ENCODE peak calls at places on chromosome 15, in nine cellular contexts. G is Peyer's patch, N is IMR-90, J is PC-9, S is sigmoid colon, Q is prostate gland, M is glutamatergic neuron, C is colonic mucosa, U is gastrocnemius medialis. X is an unnamed sample.

GRCh38 chr15:40803076-40803475 is 3.8 kb upstream of the ZFYVE19 start:
- DNase-seq in G (no peak), N (no peak), J (no peak), S (no peak), Q (no peak), M (no peak), C (no peak), U (no peak), X (no peak)

GRCh38 chr15:39744334-39745103 is 38.1 kb downstream of the FSIP1 start:
- DNase-seq in G (no peak), N (no peak), J (no peak), S (no peak), Q (no peak), M (no peak), C (no peak), U (no peak), X (no peak)

GRCh38 chr15:72319985-72320671 is at the start of gene CELF6:
- DNase-seq in G (peak), N (peak), J (peak), S (peak), Q (peak), M (peak), C (peak), U (peak), X (peak)

GRCh38 chr15:73593278-73594074 is 39.7 kb downstream of the NPTN start:
- DNase-seq in G (no peak), N (peak), J (no peak), S (peak), Q (peak), M (no peak), C (no peak), U (no peak), X (no peak)

GRCh38 chr15:77798151-77798550 is 165.4 kb upstream of the LINGO1 start:
- DNase-seq in G (no peak), N (no peak), J (no peak), S (no peak), Q (peak), M (no peak), C (no peak), U (no peak), X (no peak)

GRCh38 chr15:73352082-73352481 is 16.7 kb downstream of the HCN4 start:
- DNase-seq in G (no peak), N (no peak), J (no peak), S (no peak), Q (no peak), M (no peak), C (no peak), U (no peak), X (no peak)

GRCh38 chr15:24675332-24676144 is at the start of gene NPAP1:
- DNase-seq in G (no peak), N (no peak), J (no peak), S (no peak), Q (no peak), M (no peak), C (no peak), U (no peak), X (no peak)

GRCh38 chr15:81895723-81896122 is 150.1 kb downstream of the MEX3B start:
- DNase-seq in G (no peak), N (peak), J (no peak), S (no peak), Q (no peak), M (no peak), C (no peak), U (no peak), X (no peak)

GRCh38 chr15:67024322-67024997 is 40.9 kb upstream of the SMAD3 start:
- DNase-seq in G (no peak), N (peak), J (peak), S (peak), Q (peak), M (no peak), C (peak), U (peak), X (no peak)

GRCh38 chr15:58037902-58038301 is 27.6 kb downstream of the ALDH1A2 start:
- DNase-seq in G (no peak), N (no peak), J (no peak), S (no peak), Q (no peak), M (no peak), C (no peak), U (no peak), X (no peak)

GRCh38 chr15:71610991-71611720 is 199.2 kb upstream of the NR2E3 start:
- DNase-seq in G (no peak), N (no peak), J (no peak), S (no peak), Q (no peak), M (no peak), C (no peak), U (no peak), X (no peak)

GRCh38 chr15:26051771-26052685 is 188.9 kb upstream of the ATP10A start:
- DNase-seq in G (no peak), N (no peak), J (no peak), S (peak), Q (no peak), M (no peak), C (peak), U (no peak), X (no peak)

GRCh38 chr15:88652456-88653199 is 13.8 kb downstream of the ISG20 start:
- DNase-seq in G (peak), N (no peak), J (no peak), S (peak), Q (no peak), M (no peak), C (no peak), U (no peak), X (no peak)

GRCh38 chr15:41884458-41884857 is 9.4 kb downstream of the SPTBN5 start:
- DNase-seq in G (no peak), N (no peak), J (no peak), S (no peak), Q (no peak), M (no peak), C (no peak), U (no peak), X (no peak)

GRCh38 chr15:41883484-41883825 is 10.4 kb downstream of the SPTBN5 start:
- DNase-seq in G (no peak), N (no peak), J (no peak), S (no peak), Q (no peak), M (no peak), C (no peak), U (no peak), X (no peak)

GRCh38 chr15:41881550-41881924 is 12.3 kb downstream of the SPTBN5 start:
- DNase-seq in G (no peak), N (no peak), J (no peak), S (no peak), Q (no peak), M (no peak), C (no peak), U (no peak), X (no peak)

GRCh38 chr15:41881925-41882688 is 11.7 kb downstream of the SPTBN5 start:
- DNase-seq in G (no peak), N (no peak), J (peak), S (no peak), Q (peak), M (peak), C (peak), U (no peak), X (no peak)

GRCh38 chr15:41882689-41883483 is 11.0 kb downstream of the SPTBN5 start:
- DNase-seq in G (no peak), N (no peak), J (no peak), S (no peak), Q (no peak), M (no peak), C (no peak), U (no peak), X (no peak)
- TF ChIP-seq CTCF in G (no peak), N (no peak), J (no peak), S (no peak), Q (no peak), M (no peak), C (no peak), U (no peak), X (no peak)

GRCh38 chr15:38565287-38565670 is 665 bp upstream of the RASGRP1 start:
- DNase-seq in G (no peak), N (no peak), J (no peak), S (no peak), Q (no peak), M (no peak), C (no peak), U (no peak), X (no peak)

GRCh38 chr15:38562278-38562677 is 2.3 kb downstream of the RASGRP1 start:
- DNase-seq in G (no peak), N (no peak), J (no peak), S (no peak), Q (no peak), M (no peak), C (no peak), U (no peak), X (no peak)

GRCh38 chr15:38560456-38560926 is 4.1 kb downstream of the RASGRP1 start:
- DNase-seq in G (no peak), N (no peak), J (no peak), S (no peak), Q (no peak), M (no peak), C (no peak), U (no peak), X (no peak)

GRCh38 chr15:38563723-38564519 is 693 bp downstream of the RASGRP1 start:
- DNase-seq in G (peak), N (peak), J (peak), S (no peak), Q (peak), M (peak), C (peak), U (peak), X (peak)

DNA sequence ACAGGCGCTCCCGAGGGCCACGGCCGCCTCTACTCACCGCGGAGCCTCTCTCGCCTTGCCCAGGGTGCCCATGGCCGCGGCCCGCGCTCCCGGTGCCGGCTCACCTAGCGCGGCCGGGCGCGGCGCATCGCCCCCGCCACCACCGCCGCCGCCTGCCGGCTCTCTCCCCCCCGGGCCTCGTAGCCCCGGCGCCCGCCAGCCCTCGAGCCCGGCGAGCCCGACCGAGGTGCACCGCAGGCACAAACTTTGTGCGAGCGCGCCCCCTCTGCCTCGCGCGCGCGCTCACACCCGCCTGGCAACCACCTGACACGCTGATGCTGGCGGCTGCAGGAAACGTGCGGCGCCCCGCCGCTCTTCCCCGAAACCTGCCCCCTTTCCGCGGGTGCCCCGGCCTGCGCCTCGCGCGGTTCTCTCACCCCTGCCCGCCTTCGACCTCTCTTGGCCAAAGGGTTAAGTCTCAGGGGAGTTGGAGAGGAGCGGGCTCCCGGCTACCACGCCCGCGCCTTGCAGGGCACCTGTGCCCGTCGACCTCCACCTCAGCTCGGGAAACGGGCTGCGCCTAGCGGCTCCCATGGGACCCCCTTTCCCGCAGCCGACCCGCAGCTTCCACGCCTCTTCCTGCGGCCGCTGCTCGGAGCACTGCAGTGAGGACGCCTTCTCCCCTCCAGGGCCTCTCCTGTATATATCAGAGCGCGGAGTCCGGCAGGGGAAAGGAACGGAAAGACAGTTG is at the start of gene RASGRP1:
- DNase-seq in G (peak), N (peak), J (peak), S (peak), Q (peak), M (peak), C (peak), U (peak), X (peak)
- TF ChIP-seq CTCF in G (no peak), N (peak), J (no peak), S (no peak), Q (no peak), M (no peak), C (no peak), U (no peak), X (no peak)

DNA sequence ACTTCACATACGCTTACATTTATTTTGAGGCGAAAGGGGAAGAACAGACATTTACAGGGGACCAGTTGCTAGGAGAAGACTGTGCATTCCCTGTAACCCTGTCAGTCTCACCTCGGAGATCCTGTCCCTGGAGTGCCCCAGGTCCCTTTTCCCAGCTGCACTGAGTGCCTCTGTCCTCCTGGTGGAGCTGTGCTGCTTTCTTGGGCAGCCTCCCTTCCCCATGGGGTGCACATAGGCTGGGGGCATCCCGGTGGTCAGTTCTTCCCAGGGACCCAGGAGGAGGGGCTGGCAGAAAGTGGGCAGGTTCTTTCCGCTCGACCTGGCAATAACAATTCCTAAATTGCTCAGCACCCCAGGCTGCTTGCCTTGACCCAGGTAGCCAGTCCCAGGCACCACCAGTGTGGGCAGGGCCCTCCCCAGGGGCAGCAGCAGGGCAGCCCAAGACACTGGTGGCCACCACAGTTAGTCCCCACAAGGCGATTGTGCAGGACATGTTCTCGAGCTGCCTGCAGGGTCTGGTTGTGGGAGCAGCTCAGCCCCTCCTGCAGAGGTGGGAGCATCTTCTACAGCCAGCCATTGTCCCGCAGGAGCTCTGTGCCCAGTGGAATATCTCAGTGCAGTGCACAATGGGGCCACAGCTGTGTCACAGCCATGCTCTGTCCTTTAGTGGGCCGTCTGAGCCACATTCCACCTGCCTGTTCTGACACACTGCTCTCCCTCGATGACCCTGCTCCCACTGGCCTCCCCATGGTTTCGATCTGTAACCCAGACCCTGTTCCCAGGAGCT is 36.3 kb downstream of the APBA2 start:
- DNase-seq in G (no peak), N (no peak), J (no peak), S (peak), Q (no peak), M (no peak), C (no peak), U (no peak), X (no peak)
- TF ChIP-seq CTCF in G (no peak), N (peak), J (no peak), S (no peak), Q (no peak), M (no peak), C (no peak), U (no peak), X (no peak)

DNA sequence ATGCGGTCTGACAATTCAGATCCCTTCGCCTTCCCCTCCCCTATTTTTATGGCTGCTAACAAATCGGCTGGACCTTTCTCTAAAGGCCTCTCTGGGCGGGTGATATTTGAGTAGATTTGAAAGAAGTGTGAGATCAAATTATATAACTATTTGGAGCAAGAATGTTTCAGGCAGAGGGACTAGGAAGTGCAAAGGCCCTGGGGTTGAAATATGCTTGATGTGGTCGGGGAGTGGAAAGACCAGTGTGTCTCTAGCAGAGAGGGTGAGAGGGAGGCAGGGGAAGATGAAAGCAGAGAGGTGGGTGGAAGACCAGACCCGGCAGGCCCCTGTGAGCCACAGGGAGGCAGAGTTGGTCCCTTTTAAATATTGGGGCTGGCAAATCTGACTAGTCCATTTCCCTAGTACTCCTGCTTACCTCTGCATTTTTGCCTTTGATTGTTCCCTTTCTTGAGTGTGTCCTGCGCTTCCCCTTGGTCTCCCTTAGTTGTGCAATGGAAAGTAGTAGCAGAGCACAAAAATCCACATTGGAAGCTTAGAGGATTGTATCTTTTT is 32.3 kb downstream of the SLCO3A1 start:
- DNase-seq in G (no peak), N (no peak), J (no peak), S (no peak), Q (no peak), M (no peak), C (no peak), U (no peak), X (no peak)
- TF ChIP-seq CTCF in G (no peak), N (no peak), J (peak), S (no peak), Q (no peak), M (no peak), C (no peak), U (peak), X (no peak)

GRCh38 chr15:27757050-27757449 is 342.1 kb downstream of the OCA2 start:
- DNase-seq in G (no peak), N (no peak), J (no peak), S (no peak), Q (no peak), M (no peak), C (no peak), U (no peak), X (no peak)
- TF ChIP-seq CTCF in G (no peak), N (no peak), J (no peak), S (no peak), Q (no peak), M (no peak), C (no peak), U (no peak), X (no peak)

DNA sequence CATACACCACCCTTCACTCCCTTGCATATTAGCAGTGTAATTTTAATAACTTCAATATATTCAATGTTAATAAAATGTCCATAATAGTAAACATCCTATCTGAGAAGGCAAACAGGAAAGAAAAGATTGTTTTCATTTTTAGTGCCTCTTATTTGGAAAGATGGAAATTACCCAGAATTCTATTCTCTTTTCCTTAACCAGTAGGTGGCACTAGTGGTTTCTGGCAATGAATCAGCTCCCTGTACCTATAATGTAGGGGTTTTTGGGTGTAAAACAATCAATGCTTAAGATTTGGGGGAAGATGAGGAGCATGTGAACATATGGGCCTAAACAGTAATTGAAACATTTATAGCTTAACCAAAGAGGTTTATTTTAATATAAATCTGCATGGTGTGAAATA is 5.7 kb upstream of the SEMA6D start:
- DNase-seq in G (no peak), N (no peak), J (no peak), S (no peak), Q (no peak), M (no peak), C (no peak), U (no peak), X (no peak)
- TF ChIP-seq CTCF in G (peak), N (peak), J (peak), S (no peak), Q (no peak), M (peak), C (peak), U (peak), X (peak)

GRCh38 chr15:74815961-74816360 is 3.3 kb downstream of the LMAN1L start:
- DNase-seq in G (no peak), N (no peak), J (no peak), S (no peak), Q (no peak), M (no peak), C (no peak), U (no peak), X (no peak)
- TF ChIP-seq CTCF in G (no peak), N (no peak), J (no peak), S (no peak), Q (no peak), M (no peak), C (no peak), U (no peak), X (no peak)